ENCODE peak calls at places on chromosomes 13 and 19, in six cellular contexts. J is foreskin fibroblast, S is body of pancreas, Y is Calu3, O is heart left ventricle, W is T-helper 17 cell. H is an unnamed sample.

GRCh38 chr19:31675187-31675913 is 326.1 kb upstream of the TSHZ3 start:
- DNase-seq in S (no peak), O (no peak), J (peak; percentile 28), Y (no peak), W (no peak), H (no peak)

GRCh38 chr19:7333198-7334118 is 15.3 kb upstream of the ARHGEF18 start:
- DNase-seq in Y (peak; percentile 16), O (peak; percentile 56), S (no peak), W (no peak), J (no peak), H (no peak)

GRCh38 chr19:51572908-51573307 is 1.8 kb downstream of the ZNF175 start:
- DNase-seq in Y (no peak), O (no peak), S (no peak), J (peak; percentile 67), W (no peak), H (no peak)

GRCh38 chr13:75587679-75588078 is 38.1 kb downstream of the UCHL3 start:
- DNase-seq in W (no peak), O (no peak), Y (no peak), J (no peak), S (no peak), H (no peak)

GRCh38 chr19:54209748-54210494 is 9.3 kb downstream of the RPS9 start:
- DNase-seq in O (peak; percentile 79), W (no peak), Y (peak; percentile 98), J (peak; percentile 99), S (peak; percentile 99), H (peak; percentile 97)

GRCh38 chr19:11693505-11694499 is 44.9 kb downstream of the ZNF823 start:
- DNase-seq in Y (peak; percentile 11), S (peak; percentile 15), O (no peak), J (peak; percentile 95), W (no peak), H (no peak)

GRCh38 chr19:6042776-6043726 is 65.1 kb upstream of the RANBP3 start:
- DNase-seq in O (no peak), Y (no peak), J (no peak), W (no peak), S (no peak), H (no peak)

GRCh38 chr13:30835442-30835841 is 70.6 kb upstream of the MEDAG start:
- DNase-seq in Y (no peak), S (no peak), J (peak; percentile 56), W (no peak), O (no peak), H (no peak)

GRCh38 chr13:53343345-53343744 is 314.7 kb downstream of the OLFM4 start:
- DNase-seq in S (no peak), J (no peak), W (no peak), O (no peak), Y (no peak), H (no peak)

GRCh38 chr19:54029930-54030490 is 33.7 kb downstream of the VSTM1 start:
- DNase-seq in O (peak; percentile 25), W (peak; percentile 26), J (peak; percentile 83), Y (peak; percentile 83), S (peak; percentile 59), H (peak; percentile 66)

GRCh38 chr19:46631481-46631880 is 4.5 kb downstream of the GNG8 start:
- DNase-seq in W (no peak), Y (no peak), O (no peak), S (no peak), J (peak; percentile 88), H (no peak)

GRCh38 chr19:41883463-41883820 is 458 bp downstream of the ARHGEF1 start:
- DNase-seq in S (no peak), J (no peak), Y (no peak), O (no peak), W (no peak), H (no peak)

GRCh38 chr19:19061491-19061890 is 2.3 kb upstream of the SLC25A42 start:
- DNase-seq in O (peak; percentile 58), J (peak; percentile 3), W (no peak), Y (no peak), S (peak; percentile 21), H (peak; percentile 28)

GRCh38 chr13:99606322-99607089 is 105.2 kb downstream of the TM9SF2 start:
- DNase-seq in J (peak; percentile 93), S (peak; percentile 89), W (peak; percentile 91), Y (peak; percentile 71), O (peak; percentile 94), H (peak; percentile 92)

H was measured in stomach.